ENCODE peak calls at places on chromosomes 4 and X, in four cellular contexts. N is K562, I is HepG2, W is GM12878. U is an unnamed sample.

GRCh38 chr4:112646632-112647537 is 9.9 kb downstream of the LARP7 start:
- DNase-seq in W (no peak), I (no peak), N (no peak), U (no peak)

GRCh38 chr4:41661447-41662076 is 87.0 kb downstream of the PHOX2B start:
- DNase-seq in W (no peak), N (peak; percentile 56), I (peak; percentile 12), U (peak; percentile 57)

GRCh38 chrX:68045008-68045577 is 388.2 kb downstream of the OPHN1 start:
- DNase-seq in W (no peak), N (no peak), I (no peak), U (no peak)

GRCh38 chr4:17385403-17385802 is 126.5 kb downstream of the QDPR start:
- DNase-seq in W (peak; percentile 24), I (no peak), N (peak; percentile 3), U (no peak)

GRCh38 chr4:175530655-175531054 is 281.4 kb downstream of the GPM6A start:
- DNase-seq in W (no peak), I (no peak), N (no peak), U (no peak)

GRCh38 chr4:38671594-38671943 is 7.6 kb downstream of the KLF3 start:
- DNase-seq in N (no peak), I (no peak), W (no peak), U (no peak)

GRCh38 chr4:36000941-36001557 is 243.3 kb downstream of the ARAP2 start:
- DNase-seq in I (no peak), N (no peak), W (no peak), U (no peak)

GRCh38 chrX:134377537-134377936 is 82.4 kb upstream of the HPRT1 start:
- DNase-seq in N (peak; percentile 67), W (no peak), I (peak; percentile 48), U (no peak)

GRCh38 chrX:115147220-115147619 is 42.0 kb upstream of the RBMXL3 start:
- DNase-seq in N (peak; percentile 6), I (no peak), W (no peak), U (no peak)

GRCh38 chrX:17635231-17635630 is 102.1 kb upstream of the SCML1 start:
- DNase-seq in W (no peak), N (no peak), I (no peak), U (peak; percentile 77)

GRCh38 chrX:123959281-123960063 is 2.0 kb upstream of the STAG2 start:
- DNase-seq in I (no peak), W (no peak), N (peak; percentile 66), U (peak; percentile 21)

GRCh38 chr4:107809236-107809635 is 15.5 kb upstream of the SGMS2 start:
- DNase-seq in I (no peak), N (no peak), W (no peak), U (no peak)

GRCh38 chr4:51901363-51901762 is 58.4 kb downstream of the DCUN1D4 start:
- DNase-seq in I (no peak), N (no peak), W (no peak), U (peak; percentile 22)

GRCh38 chrX:11770320-11770719 is 12.3 kb downstream of the MSL3 start:
- DNase-seq in N (peak; percentile 70), W (peak; percentile 68), I (peak; percentile 23), U (peak; percentile 17)

GRCh38 chr4:101806914-101807313 is 16.4 kb downstream of the BANK1 start:
- DNase-seq in N (no peak), I (no peak), W (peak; percentile 77), U (no peak)

GRCh38 chrX:46737462-46737861 is 21.5 kb downstream of the SLC9A7 start:
- DNase-seq in N (no peak), W (no peak), I (no peak), U (no peak)

GRCh38 chrX:153628129-153628528 is 18.9 kb upstream of the DUSP9 start:
- DNase-seq in N (no peak), W (no peak), I (no peak), U (no peak)

GRCh38 chrX:131812847-131813825 is 210.0 kb upstream of the STK26 start:
- DNase-seq in N (peak; percentile 71), I (no peak), W (peak; percentile 92), U (no peak)

GRCh38 chrX:45134303-45134702 is 66.4 kb downstream of the DIPK2B start:
- DNase-seq in N (peak; percentile 41), I (peak; percentile 77), W (no peak), U (no peak)

GRCh38 chr4:56026596-56026995 is 77.9 kb downstream of the CEP135 start:
- DNase-seq in W (no peak), N (no peak), I (no peak), U (no peak)

GRCh38 chr4:30718889-30719252 is 1.3 kb upstream of the PCDH7 start:
- DNase-seq in I (no peak), W (no peak), N (no peak), U (no peak)

GRCh38 chr4:87179751-87180150 is 40.7 kb downstream of the KLHL8 start:
- DNase-seq in N (no peak), W (no peak), I (no peak), U (no peak)
- TF ChIP-seq ATF2 in N (no peak), W (no peak), I (no peak), U (no peak)

DNA sequence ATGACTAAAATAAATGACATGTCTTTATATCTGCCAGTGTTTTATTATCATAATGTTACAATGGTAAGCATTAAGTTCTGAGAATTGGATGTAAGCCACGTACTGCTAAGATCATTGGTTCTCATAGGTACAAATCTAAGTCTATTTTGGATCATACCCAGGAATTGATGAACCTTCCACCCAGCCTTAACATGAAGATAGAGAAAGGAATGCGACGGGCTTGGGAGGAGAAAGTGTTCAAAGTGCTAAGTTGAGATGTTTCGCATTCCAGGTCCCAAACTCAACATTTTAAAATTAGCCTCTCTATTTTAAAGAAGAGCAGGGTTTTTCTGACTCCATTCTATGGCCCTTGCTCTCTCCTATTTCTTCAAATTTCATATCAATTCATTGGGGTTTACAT is 54.9 kb upstream of the FRAS1 start:
- DNase-seq in W (no peak), I (peak; percentile 63), N (no peak), U (no peak)
- TF ChIP-seq ETV6 in W (no peak), I (no peak), N (no peak), U (no peak)

GRCh38 chr4:152990471-152991131 is 54.5 kb downstream of the FHDC1 start:
- DNase-seq in N (peak; percentile 65), W (no peak), I (no peak), U (no peak)

GRCh38 chr4:152992491-152992890 is 56.4 kb downstream of the FHDC1 start:
- DNase-seq in N (no peak), I (no peak), W (no peak), U (no peak)

GRCh38 chr4:152991361-152991760 is 55.2 kb downstream of the FHDC1 start:
- DNase-seq in N (no peak), W (no peak), I (no peak), U (no peak)

GRCh38 chr4:152989554-152989970 is 53.4 kb downstream of the FHDC1 start:
- DNase-seq in N (no peak), W (no peak), I (no peak), U (no peak)

DNA sequence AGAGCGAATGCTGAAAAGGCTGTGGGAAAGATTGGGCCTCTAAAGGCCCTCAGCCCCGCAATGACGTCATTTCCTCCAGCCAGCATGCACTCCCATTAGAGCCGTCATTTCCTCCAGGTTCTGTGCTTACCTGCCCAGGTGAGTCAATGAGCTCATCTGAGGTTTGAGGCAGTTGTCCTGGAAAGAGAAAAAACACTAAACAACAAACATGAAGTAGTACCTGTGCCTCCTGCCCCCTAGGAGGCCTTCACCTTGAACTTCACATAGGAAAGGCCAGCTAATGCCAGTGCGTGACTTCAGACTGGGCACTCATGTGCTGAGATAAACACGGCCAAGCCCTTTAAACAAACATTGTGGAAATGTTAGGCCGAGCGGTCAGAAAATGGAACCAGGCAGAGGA is 55.9 kb downstream of the FHDC1 start:
- DNase-seq in I (no peak), N (no peak), W (no peak), U (no peak)
- TF ChIP-seq ATF2 in I (no peak), N (no peak), W (no peak), U (no peak)

GRCh38 chr4:182807841-182808548 is 109.2 kb downstream of the DCTD start:
- DNase-seq in I (no peak), W (no peak), N (no peak), U (peak; percentile 41)

GRCh38 chr4:182805606-182806149 is 111.5 kb downstream of the DCTD start:
- DNase-seq in I (no peak), N (no peak), W (no peak), U (no peak)

GRCh38 chr4:182806259-182807252 is 110.6 kb downstream of the DCTD start:
- DNase-seq in N (peak; percentile 70), W (no peak), I (peak; percentile 35), U (peak; percentile 92)

GRCh38 chr4:182808673-182809416 is 108.3 kb downstream of the DCTD start:
- DNase-seq in N (no peak), I (no peak), W (peak; percentile 55), U (no peak)

DNA sequence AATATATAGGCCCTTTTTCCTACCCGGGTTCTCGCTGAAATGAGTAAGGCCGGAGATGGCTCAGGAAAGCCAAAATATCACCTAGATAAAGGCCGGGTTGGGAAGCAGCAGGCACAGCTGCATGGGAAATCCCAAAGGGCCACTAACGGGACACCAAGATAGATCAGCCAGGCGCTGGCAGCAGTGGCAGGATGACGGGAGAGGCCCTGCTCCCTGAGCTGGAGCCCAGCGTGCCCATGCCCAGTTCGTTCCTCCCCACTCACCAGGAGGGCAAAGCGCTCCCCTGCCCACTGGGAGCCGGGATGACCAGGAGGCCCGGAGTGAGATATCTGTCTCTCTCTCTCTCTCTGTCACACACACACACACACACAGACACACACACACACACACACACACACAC is 109.8 kb downstream of the DCTD start:
- DNase-seq in W (no peak), I (no peak), N (no peak), U (no peak)
- TF ChIP-seq ETV6 in W (no peak), I (no peak), N (no peak), U (no peak)

GRCh38 chr4:83413676-83414075 is 41.9 kb downstream of the HELQ start:
- DNase-seq in I (no peak), W (no peak), N (peak; percentile 13), U (no peak)

GRCh38 chr4:83417566-83417965 is 38.1 kb downstream of the HELQ start:
- DNase-seq in W (no peak), N (no peak), I (no peak), U (no peak)
- TF ChIP-seq ATF2 in W (no peak), N (no peak), I (no peak), U (no peak)

GRCh38 chr4:46793036-46793435 is 116.0 kb downstream of the COX7B2 start:
- DNase-seq in N (no peak), I (no peak), W (no peak), U (no peak)
- TF ChIP-seq ETV6 in N (no peak), I (no peak), W (no peak), U (no peak)

GRCh38 chr4:16227462-16227868 is 1.2 kb upstream of the TAPT1 start:
- DNase-seq in W (no peak), I (peak; percentile 32), N (peak; percentile 44), U (no peak)

GRCh38 chr4:16225139-16225538 is 1.1 kb downstream of the TAPT1 start:
- DNase-seq in N (no peak), I (no peak), W (no peak), U (no peak)

GRCh38 chr4:16225681-16225995 is 633 bp downstream of the TAPT1 start:
- DNase-seq in N (no peak), W (no peak), I (no peak), U (no peak)

GRCh38 chr4:16226816-16227461 is 668 bp upstream of the TAPT1 start:
- DNase-seq in W (no peak), N (peak; percentile 67), I (peak; percentile 35), U (peak; percentile 65)

GRCh38 chr4:16225996-16226815 is at the start of gene TAPT1:
- DNase-seq in N (peak; percentile 80), W (no peak), I (no peak), U (peak; percentile 74)
- TF ChIP-seq ATF2 in N (no peak), W (no peak), I (no peak), U (no peak)